ENCODE peak calls at places on chromosomes 1 and 21, in six cellular contexts. One of them, this sample, is unnamed.

GRCh38 chr1:55478742-55479141 is 263.6 kb upstream of the USP24 start:
- DNase-seq in Caki2: peak; percentile 12
- DNase-seq in pancreas: no peak
- DNase-seq in skeletal muscle cell: no peak
- DNase-seq in T-cell: no peak
- DNase-seq in dermis blood vessel endothelial cell: peak; percentile 61
- DNase-seq in this sample: peak; percentile 19

GRCh38 chr1:46065405-46065804 is 67.0 kb downstream of the PIK3R3 start:
- DNase-seq in Caki2: no peak
- DNase-seq in pancreas: no peak
- DNase-seq in skeletal muscle cell: no peak
- DNase-seq in T-cell: no peak
- DNase-seq in dermis blood vessel endothelial cell: peak; percentile 17
- DNase-seq in this sample: peak; percentile 36

GRCh38 chr1:39625462-39626273 is 13.8 kb downstream of the HEYL start:
- DNase-seq in Caki2: no peak
- DNase-seq in pancreas: no peak
- DNase-seq in skeletal muscle cell: peak; percentile 64
- DNase-seq in T-cell: no peak
- DNase-seq in dermis blood vessel endothelial cell: no peak
- DNase-seq in this sample: peak; percentile 95

GRCh38 chr1:61270761-61271411 is 188.5 kb downstream of the NFIA start:
- DNase-seq in Caki2: no peak
- DNase-seq in pancreas: no peak
- DNase-seq in skeletal muscle cell: no peak
- DNase-seq in T-cell: no peak
- DNase-seq in dermis blood vessel endothelial cell: no peak
- DNase-seq in this sample: no peak

GRCh38 chr1:20725189-20726106 is 7.1 kb downstream of the SH2D5 start:
- DNase-seq in Caki2: peak; percentile 29
- DNase-seq in pancreas: no peak
- DNase-seq in skeletal muscle cell: peak; percentile 33
- DNase-seq in T-cell: no peak
- DNase-seq in dermis blood vessel endothelial cell: peak; percentile 30
- DNase-seq in this sample: no peak

GRCh38 chr21:35711213-35711612 is 349.1 kb downstream of the SETD4 start:
- DNase-seq in Caki2: no peak
- DNase-seq in pancreas: no peak
- DNase-seq in skeletal muscle cell: no peak
- DNase-seq in T-cell: no peak
- DNase-seq in dermis blood vessel endothelial cell: no peak
- DNase-seq in this sample: no peak

GRCh38 chr21:33428669-33429068 is 25.5 kb downstream of the IFNGR2 start:
- DNase-seq in Caki2: peak; percentile 80
- DNase-seq in pancreas: no peak
- DNase-seq in skeletal muscle cell: no peak
- DNase-seq in T-cell: no peak
- DNase-seq in dermis blood vessel endothelial cell: no peak
- DNase-seq in this sample: no peak

GRCh38 chr1:162772571-162773154 is 17.8 kb upstream of the HSD17B7 start:
- DNase-seq in Caki2: no peak
- DNase-seq in pancreas: no peak
- DNase-seq in skeletal muscle cell: peak; percentile 20
- DNase-seq in T-cell: no peak
- DNase-seq in dermis blood vessel endothelial cell: no peak
- DNase-seq in this sample: no peak

GRCh38 chr21:34919406-34919805 is 129.7 kb downstream of the RUNX1 start:
- DNase-seq in Caki2: no peak
- DNase-seq in pancreas: no peak
- DNase-seq in skeletal muscle cell: no peak
- DNase-seq in T-cell: no peak
- DNase-seq in dermis blood vessel endothelial cell: no peak
- DNase-seq in this sample: no peak

GRCh38 chr1:39818482-39818881 is 29.8 kb upstream of the BMP8B start:
- DNase-seq in Caki2: no peak
- DNase-seq in pancreas: peak; percentile 37
- DNase-seq in skeletal muscle cell: no peak
- DNase-seq in T-cell: no peak
- DNase-seq in dermis blood vessel endothelial cell: no peak
- DNase-seq in this sample: no peak

GRCh38 chr1:64686828-64687724 is 57.8 kb upstream of the RAVER2 start:
- DNase-seq in Caki2: peak; percentile 27
- DNase-seq in pancreas: peak; percentile 20
- DNase-seq in skeletal muscle cell: no peak
- DNase-seq in T-cell: peak; percentile 4
- DNase-seq in dermis blood vessel endothelial cell: peak; percentile 87
- DNase-seq in this sample: peak; percentile 60

GRCh38 chr1:200670215-200671118 is 760 bp upstream of the DDX59 start:
- DNase-seq in Caki2: no peak
- DNase-seq in pancreas: peak; percentile 21
- DNase-seq in skeletal muscle cell: peak; percentile 44
- DNase-seq in T-cell: no peak
- DNase-seq in dermis blood vessel endothelial cell: peak; percentile 85
- DNase-seq in this sample: peak; percentile 84

GRCh38 chr1:53471000-53471399 is 11.8 kb downstream of the DMRTB1 start:
- DNase-seq in Caki2: no peak
- DNase-seq in pancreas: no peak
- DNase-seq in skeletal muscle cell: no peak
- DNase-seq in T-cell: no peak
- DNase-seq in dermis blood vessel endothelial cell: no peak
- DNase-seq in this sample: no peak

GRCh38 chr1:22317231-22317919 is 134.3 kb upstream of the ZBTB40 start:
- DNase-seq in Caki2: no peak
- DNase-seq in pancreas: no peak
- DNase-seq in skeletal muscle cell: no peak
- DNase-seq in T-cell: no peak
- DNase-seq in dermis blood vessel endothelial cell: peak; percentile 56
- DNase-seq in this sample: peak; percentile 40

GRCh38 chr1:22613226-22613918 is 23.1 kb upstream of the C1QA start:
- DNase-seq in Caki2: no peak
- DNase-seq in pancreas: no peak
- DNase-seq in skeletal muscle cell: no peak
- DNase-seq in T-cell: no peak
- DNase-seq in dermis blood vessel endothelial cell: no peak
- DNase-seq in this sample: no peak

GRCh38 chr1:21225065-21225464 is 48.4 kb upstream of the EIF4G3 start:
- DNase-seq in Caki2: no peak
- DNase-seq in pancreas: no peak
- DNase-seq in skeletal muscle cell: no peak
- DNase-seq in T-cell: no peak
- DNase-seq in dermis blood vessel endothelial cell: no peak
- DNase-seq in this sample: no peak

GRCh38 chr1:199123615-199124014 is 484.8 kb downstream of the PTPRC start:
- DNase-seq in Caki2: no peak
- DNase-seq in pancreas: no peak
- DNase-seq in skeletal muscle cell: peak; percentile 46
- DNase-seq in T-cell: no peak
- DNase-seq in dermis blood vessel endothelial cell: no peak
- DNase-seq in this sample: peak; percentile 89

GRCh38 chr1:8165595-8166360 is 139.7 kb upstream of the ERRFI1 start:
- DNase-seq in Caki2: no peak
- DNase-seq in pancreas: no peak
- DNase-seq in skeletal muscle cell: no peak
- DNase-seq in T-cell: no peak
- DNase-seq in dermis blood vessel endothelial cell: peak; percentile 25
- DNase-seq in this sample: peak; percentile 46

GRCh38 chr21:44836666-44837471 is 19.0 kb upstream of the SUMO3 start:
- DNase-seq in Caki2: no peak
- DNase-seq in pancreas: no peak
- DNase-seq in skeletal muscle cell: peak; percentile 19
- DNase-seq in T-cell: no peak
- DNase-seq in dermis blood vessel endothelial cell: no peak
- DNase-seq in this sample: peak; percentile 74

GRCh38 chr1:91015794-91016550 is 5.9 kb downstream of the ZNF644 start:
- DNase-seq in Caki2: no peak
- DNase-seq in pancreas: no peak
- DNase-seq in skeletal muscle cell: peak; percentile 4
- DNase-seq in T-cell: no peak
- DNase-seq in dermis blood vessel endothelial cell: no peak
- DNase-seq in this sample: no peak

GRCh38 chr1:20477355-20478071 is 8.5 kb downstream of the CAMK2N1 start:
- DNase-seq in Caki2: no peak
- DNase-seq in pancreas: no peak
- DNase-seq in skeletal muscle cell: no peak
- DNase-seq in T-cell: no peak
- DNase-seq in dermis blood vessel endothelial cell: no peak
- DNase-seq in this sample: no peak

GRCh38 chr1:214801191-214801590 is 198.2 kb downstream of the CENPF start:
- DNase-seq in Caki2: no peak
- DNase-seq in pancreas: no peak
- DNase-seq in skeletal muscle cell: no peak
- DNase-seq in T-cell: no peak
- DNase-seq in dermis blood vessel endothelial cell: no peak
- DNase-seq in this sample: no peak

GRCh38 chr1:157806431-157807149 is 13.3 kb downstream of the FCRL1 start:
- DNase-seq in Caki2: no peak
- DNase-seq in pancreas: no peak
- DNase-seq in skeletal muscle cell: no peak
- DNase-seq in T-cell: no peak
- DNase-seq in dermis blood vessel endothelial cell: no peak
- DNase-seq in this sample: no peak

GRCh38 chr21:39319814-39320332 is 6.4 kb upstream of the BRWD1 start:
- DNase-seq in Caki2: no peak
- DNase-seq in pancreas: no peak
- DNase-seq in skeletal muscle cell: no peak
- DNase-seq in T-cell: no peak
- DNase-seq in dermis blood vessel endothelial cell: no peak
- DNase-seq in this sample: no peak

GRCh38 chr1:16017461-16018303 is at the start of gene HSPB7:
- DNase-seq in Caki2: no peak
- DNase-seq in pancreas: peak; percentile 35
- DNase-seq in skeletal muscle cell: peak; percentile 68
- DNase-seq in T-cell: no peak
- DNase-seq in dermis blood vessel endothelial cell: no peak
- DNase-seq in this sample: no peak

GRCh38 chr21:29258626-29259335 is 39.9 kb upstream of the BACH1 start:
- DNase-seq in Caki2: peak; percentile 33
- DNase-seq in pancreas: no peak
- DNase-seq in skeletal muscle cell: no peak
- DNase-seq in T-cell: no peak
- DNase-seq in dermis blood vessel endothelial cell: peak; percentile 52
- DNase-seq in this sample: no peak

GRCh38 chr21:29819675-29820337 is 120.0 kb downstream of the GRIK1 start:
- DNase-seq in Caki2: no peak
- DNase-seq in pancreas: no peak
- DNase-seq in skeletal muscle cell: no peak
- DNase-seq in T-cell: no peak
- DNase-seq in dermis blood vessel endothelial cell: no peak
- DNase-seq in this sample: no peak

GRCh38 chr1:246971322-246971721 is 36.5 kb downstream of the ZNF695 start:
- DNase-seq in Caki2: peak; percentile 68
- DNase-seq in pancreas: peak; percentile 26
- DNase-seq in skeletal muscle cell: no peak
- DNase-seq in T-cell: no peak
- DNase-seq in dermis blood vessel endothelial cell: peak; percentile 69
- DNase-seq in this sample: peak; percentile 63

GRCh38 chr1:32336963-32337675 is 1.1 kb upstream of the MARCKSL1 start:
- DNase-seq in Caki2: peak; percentile 33
- DNase-seq in pancreas: no peak
- DNase-seq in skeletal muscle cell: no peak
- DNase-seq in T-cell: peak; percentile 53
- DNase-seq in dermis blood vessel endothelial cell: no peak
- DNase-seq in this sample: peak; percentile 97

GRCh38 chr1:50350868-50351267 is 72.4 kb downstream of the DMRTA2 start:
- DNase-seq in Caki2: no peak
- DNase-seq in pancreas: no peak
- DNase-seq in skeletal muscle cell: no peak
- DNase-seq in T-cell: no peak
- DNase-seq in dermis blood vessel endothelial cell: no peak
- DNase-seq in this sample: no peak

GRCh38 chr1:160722726-160723125 is 11.1 kb upstream of the CD48 start:
- DNase-seq in Caki2: no peak
- DNase-seq in pancreas: no peak
- DNase-seq in skeletal muscle cell: no peak
- DNase-seq in T-cell: no peak
- DNase-seq in dermis blood vessel endothelial cell: no peak
- DNase-seq in this sample: peak; percentile 64

GRCh38 chr1:22613951-22614350 is 22.5 kb upstream of the C1QA start:
- DNase-seq in Caki2: no peak
- DNase-seq in pancreas: no peak
- DNase-seq in skeletal muscle cell: no peak
- DNase-seq in T-cell: no peak
- DNase-seq in dermis blood vessel endothelial cell: no peak
- DNase-seq in this sample: peak; percentile 35

GRCh38 chr1:52636701-52637695 is 4.0 kb downstream of the SHISAL2A start:
- DNase-seq in Caki2: no peak
- DNase-seq in pancreas: no peak
- DNase-seq in skeletal muscle cell: no peak
- DNase-seq in T-cell: peak; percentile 66
- DNase-seq in dermis blood vessel endothelial cell: peak; percentile 16
- DNase-seq in this sample: peak; percentile 95

GRCh38 chr1:37177230-37177864 is 143.0 kb upstream of the GRIK3 start:
- DNase-seq in Caki2: no peak
- DNase-seq in pancreas: no peak
- DNase-seq in skeletal muscle cell: no peak
- DNase-seq in T-cell: no peak
- DNase-seq in dermis blood vessel endothelial cell: peak; percentile 56
- DNase-seq in this sample: peak; percentile 63

GRCh38 chr1:20100632-20101355 is 18.5 kb downstream of the PLA2G2D start:
- DNase-seq in Caki2: peak; percentile 20
- DNase-seq in pancreas: no peak
- DNase-seq in skeletal muscle cell: peak; percentile 5
- DNase-seq in T-cell: no peak
- DNase-seq in dermis blood vessel endothelial cell: peak; percentile 79
- DNase-seq in this sample: peak; percentile 62

GRCh38 chr1:204194080-204194479 is 2.2 kb downstream of the KISS1 start:
- DNase-seq in Caki2: no peak
- DNase-seq in pancreas: no peak
- DNase-seq in skeletal muscle cell: no peak
- DNase-seq in T-cell: no peak
- DNase-seq in dermis blood vessel endothelial cell: no peak
- DNase-seq in this sample: no peak

GRCh38 chr1:55005351-55006140 is 6.8 kb downstream of the BSND start:
- DNase-seq in Caki2: no peak
- DNase-seq in pancreas: no peak
- DNase-seq in skeletal muscle cell: no peak
- DNase-seq in T-cell: no peak
- DNase-seq in dermis blood vessel endothelial cell: no peak
- DNase-seq in this sample: peak; percentile 31

GRCh38 chr1:11944358-11944981 is 10.0 kb downstream of the PLOD1 start:
- DNase-seq in Caki2: no peak
- DNase-seq in pancreas: no peak
- DNase-seq in skeletal muscle cell: no peak
- DNase-seq in T-cell: no peak
- DNase-seq in dermis blood vessel endothelial cell: no peak
- DNase-seq in this sample: no peak

This sample was measured in NB4.